ENCODE peak calls at places on chromosome 12, in ten cellular contexts. W is MV-4-11; H is NCI-H345; D is transverse colon; K is HepG2; O is naive thymus-derived CD8-positive, alpha-beta T cell; Q is NCI-H2029 treated with DMSO at 0.1 percent for 48 hours; L is cardiac fibroblast; S is AG10803; T is A549. J is an unnamed sample.

GRCh38 chr12:104494137-104494815 is 37.5 kb downstream of the CHST11 start:
- DNase-seq in W (no peak), H (no peak), D (no peak), K (no peak), O (no peak), Q (no peak), L (no peak), S (peak; percentile 20), T (no peak), J (no peak)

GRCh38 chr12:109951136-109951535 is 45.0 kb downstream of the GIT2 start:
- DNase-seq in W (no peak), H (no peak), D (no peak), K (no peak), O (no peak), Q (no peak), L (peak; percentile 80), S (peak; percentile 88), T (no peak), J (no peak)

GRCh38 chr12:108320503-108321293 is 18.4 kb downstream of the CMKLR1 start:
- DNase-seq in W (peak; percentile 49), H (no peak), D (no peak), K (no peak), O (no peak), Q (no peak), L (no peak), S (no peak), T (no peak), J (no peak)

GRCh38 chr12:101414533-101415119 is 7.1 kb upstream of the ARL1 start:
- DNase-seq in W (peak; percentile 54), H (peak; percentile 44), D (peak; percentile 19), K (peak; percentile 58), O (no peak), Q (peak; percentile 73), L (peak; percentile 72), S (peak; percentile 61), T (peak; percentile 60), J (peak; percentile 37)

GRCh38 chr12:56202838-56203237 is 13.6 kb upstream of the SMARCC2 start:
- DNase-seq in W (no peak), H (no peak), D (no peak), K (no peak), O (no peak), Q (no peak), L (no peak), S (no peak), T (no peak), J (no peak)

GRCh38 chr12:120229071-120229582 is 28.2 kb upstream of the RPLP0 start:
- DNase-seq in W (no peak), H (no peak), D (no peak), K (peak; percentile 67), O (no peak), Q (no peak), L (no peak), S (no peak), T (no peak), J (no peak)

GRCh38 chr12:48999371-49000131 is at the start of gene DDN:
- DNase-seq in W (peak; percentile 67), H (no peak), D (no peak), K (no peak), O (peak; percentile 42), Q (no peak), L (peak; percentile 29), S (peak; percentile 20), T (no peak), J (peak; percentile 74)

GRCh38 chr12:121811434-121812319 is 7.9 kb downstream of the SETD1B start:
- DNase-seq in W (peak; percentile 48), H (peak; percentile 79), D (peak; percentile 77), K (peak; percentile 57), O (peak; percentile 85), Q (peak; percentile 46), L (peak; percentile 79), S (peak; percentile 57), T (peak; percentile 70), J (peak; percentile 89)

GRCh38 chr12:90481748-90482147 is 473.2 kb downstream of the CCER1 start:
- DNase-seq in W (no peak), H (no peak), D (no peak), K (no peak), O (no peak), Q (no peak), L (no peak), S (no peak), T (no peak), J (no peak)

GRCh38 chr12:68178184-68178583 is 18.6 kb upstream of the IFNG start:
- DNase-seq in W (no peak), H (no peak), D (no peak), K (no peak), O (no peak), Q (no peak), L (no peak), S (no peak), T (no peak), J (no peak)

GRCh38 chr12:75735853-75736252 is 224.4 kb upstream of the KRR1 start:
- DNase-seq in W (no peak), H (no peak), D (no peak), K (no peak), O (no peak), Q (no peak), L (no peak), S (no peak), T (no peak), J (no peak)

GRCh38 chr12:92629349-92630065 is 73.3 kb upstream of the PLEKHG7 start:
- DNase-seq in W (no peak), H (no peak), D (no peak), K (no peak), O (no peak), Q (no peak), L (no peak), S (no peak), T (no peak), J (no peak)

GRCh38 chr12:51752490-51752889 is 96.0 kb downstream of the FIGNL2 start:
- DNase-seq in W (no peak), H (no peak), D (peak; percentile 27), K (no peak), O (no peak), Q (no peak), L (peak; percentile 81), S (peak; percentile 96), T (no peak), J (no peak)

GRCh38 chr12:82527165-82527780 is 159.4 kb upstream of the TMTC2 start:
- DNase-seq in W (peak; percentile 21), H (peak; percentile 43), D (peak; percentile 12), K (peak; percentile 46), O (no peak), Q (peak; percentile 57), L (peak; percentile 81), S (peak; percentile 71), T (peak; percentile 28), J (peak; percentile 71)

GRCh38 chr12:11238275-11238674 is 31.2 kb downstream of the PRB3 start:
- DNase-seq in W (no peak), H (no peak), D (no peak), K (no peak), O (no peak), Q (no peak), L (no peak), S (no peak), T (no peak), J (no peak)

GRCh38 chr12:74999474-74999873 is 210.2 kb downstream of the KCNC2 start:
- DNase-seq in W (no peak), H (no peak), D (no peak), K (no peak), O (no peak), Q (no peak), L (no peak), S (no peak), T (no peak), J (no peak)

GRCh38 chr12:15966426-15966825 is 55.3 kb downstream of the DERA start:
- DNase-seq in W (no peak), H (no peak), D (no peak), K (no peak), O (no peak), Q (no peak), L (peak; percentile 23), S (peak; percentile 89), T (no peak), J (no peak)

GRCh38 chr12:110694330-110694891 is 5.5 kb upstream of the HVCN1 start:
- DNase-seq in W (peak; percentile 89), H (no peak), D (peak; percentile 39), K (no peak), O (no peak), Q (no peak), L (no peak), S (no peak), T (no peak), J (no peak)

GRCh38 chr12:112162261-112162790 is 37.0 kb downstream of the TRAFD1 start:
- DNase-seq in W (no peak), H (no peak), D (no peak), K (no peak), O (no peak), Q (no peak), L (no peak), S (no peak), T (no peak), J (no peak)

GRCh38 chr12:14959916-14960315 is 1.5 kb downstream of the ARHGDIB start:
- DNase-seq in W (no peak), H (no peak), D (no peak), K (no peak), O (no peak), Q (no peak), L (no peak), S (no peak), T (no peak), J (no peak)

GRCh38 chr12:2756756-2757155 is 38.0 kb upstream of the FKBP4 start:
- DNase-seq in W (no peak), H (no peak), D (no peak), K (no peak), O (no peak), Q (no peak), L (no peak), S (no peak), T (no peak), J (no peak)

GRCh38 chr12:2958432-2959193 is 584 bp upstream of the TEAD4 start:
- DNase-seq in W (no peak), H (peak; percentile 73), D (peak; percentile 73), K (peak; percentile 69), O (no peak), Q (peak; percentile 60), L (peak; percentile 75), S (peak; percentile 77), T (peak; percentile 92), J (peak; percentile 89)

GRCh38 chr12:14952295-14952995 is 9.0 kb downstream of the ARHGDIB start:
- DNase-seq in W (peak; percentile 70), H (no peak), D (peak; percentile 26), K (peak; percentile 42), O (no peak), Q (peak; percentile 26), L (peak; percentile 97), S (peak; percentile 93), T (peak; percentile 42), J (no peak)

GRCh38 chr12:95848575-95849388 is 10.0 kb upstream of the SNRPF start:
- DNase-seq in W (peak; percentile 7), H (peak; percentile 19), D (peak; percentile 14), K (peak; percentile 51), O (no peak), Q (peak; percentile 18), L (peak; percentile 61), S (peak; percentile 24), T (peak; percentile 55), J (peak; percentile 30)

GRCh38 chr12:113457710-113458109 is 14.0 kb downstream of the LHX5 start:
- DNase-seq in W (no peak), H (no peak), D (no peak), K (no peak), O (no peak), Q (no peak), L (no peak), S (no peak), T (no peak), J (no peak)

GRCh38 chr12:2023365-2023764 is 19.1 kb upstream of the DCP1B start:
- DNase-seq in W (no peak), H (no peak), D (no peak), K (no peak), O (no peak), Q (no peak), L (no peak), S (no peak), T (no peak), J (no peak)

GRCh38 chr12:96048392-96048969 is 13.1 kb upstream of the LTA4H start:
- DNase-seq in W (no peak), H (peak; percentile 4), D (no peak), K (peak; percentile 42), O (no peak), Q (peak; percentile 79), L (no peak), S (no peak), T (no peak), J (peak; percentile 45)

GRCh38 chr12:92136883-92137582 is 8.6 kb downstream of the BTG1 start:
- DNase-seq in W (peak; percentile 21), H (no peak), D (no peak), K (peak; percentile 65), O (no peak), Q (no peak), L (peak; percentile 81), S (peak; percentile 86), T (peak; percentile 45), J (no peak)